ENCODE peak calls at places on chromosomes 6 and 20, in four cellular contexts. Y, O, Q and X are unnamed samples.
A peak's percentile ranks its signal among the peaks of the same experiment; 100 is the strongest.

GRCh38 chr6:139126255-139126654 is 8.6 kb upstream of the HECA start:
- DNase-seq in Q (no peak), O (no peak), Y (no peak), X (no peak)

GRCh38 chr6:35742842-35743241 is 6.0 kb downstream of the ARMC12 start:
- DNase-seq in Y (no peak), O (no peak), Q (no peak), X (no peak)

GRCh38 chr6:156174026-156174880 is 602.9 kb upstream of the ARID1B start:
- DNase-seq in Y (no peak), O (no peak), Q (no peak), X (no peak)

GRCh38 chr6:32175322-32175710 is 568 bp downstream of the AGPAT1 start:
- DNase-seq in O (no peak), Q (no peak), Y (no peak), X (no peak)

GRCh38 chr6:144055121-144055931 is 40.0 kb downstream of the SF3B5 start:
- DNase-seq in Q (no peak), Y (no peak), O (no peak), X (no peak)

GRCh38 chr6:141326426-141326825 is 806.3 kb upstream of the GJE1 start:
- DNase-seq in Y (peak; percentile 87), O (no peak), Q (peak; percentile 34), X (no peak)

GRCh38 chr6:67889682-67889995 is 745.4 kb upstream of the ADGRB3 start:
- DNase-seq in Q (no peak), Y (no peak), O (no peak), X (no peak)

GRCh38 chr6:1524040-1524480 is 85.7 kb upstream of the FOXC1 start:
- DNase-seq in Q (peak; percentile 32), O (peak; percentile 29), Y (peak; percentile 68), X (peak; percentile 58)

GRCh38 chr20:59214619-59215547 is 51.3 kb downstream of the ZNF831 start:
- DNase-seq in Y (no peak), Q (no peak), O (no peak), X (no peak)

GRCh38 chr20:20856956-20857355 is 144.5 kb upstream of the RALGAPA2 start:
- DNase-seq in Y (no peak), Q (no peak), O (no peak), X (no peak)

GRCh38 chr20:13170771-13171170 is 50.3 kb upstream of the ISM1 start:
- DNase-seq in Y (no peak), Q (no peak), O (no peak), X (no peak)

GRCh38 chr6:88211446-88211845 is 45.3 kb upstream of the CNR1 start:
- DNase-seq in Y (no peak), O (no peak), Q (no peak), X (no peak)

GRCh38 chr6:119327810-119328209 is 21.8 kb downstream of the MAN1A1 start:
- DNase-seq in Q (no peak), Y (no peak), O (no peak), X (no peak)

GRCh38 chr6:151544453-151544852 is 50.6 kb downstream of the CCDC170 start:
- DNase-seq in O (no peak), Q (no peak), Y (no peak), X (no peak)

GRCh38 chr6:141452354-141452686 is 680.4 kb upstream of the GJE1 start:
- DNase-seq in Y (peak; percentile 50), Q (no peak), O (no peak), X (no peak)

GRCh38 chr6:68634503-68635411 is at the start of gene ADGRB3:
- DNase-seq in Y (peak; percentile 46), Q (peak; percentile 9), O (peak; percentile 46), X (peak; percentile 76)

GRCh38 chr20:47973519-47974233 is 188.4 kb upstream of the SULF2 start:
- DNase-seq in Y (no peak), Q (no peak), O (no peak), X (no peak)

GRCh38 chr6:109008951-109009760 is 85.5 kb downstream of the SESN1 start:
- DNase-seq in Y (peak; percentile 89), Q (peak; percentile 30), O (peak; percentile 97), X (peak; percentile 97)

GRCh38 chr6:45486739-45487138 is 109.0 kb upstream of the SUPT3H start:
- DNase-seq in O (no peak), Y (no peak), Q (no peak), X (no peak)

GRCh38 chr6:139372326-139373153 is 1.9 kb downstream of the CITED2 start:
- DNase-seq in O (no peak), Q (no peak), Y (no peak), X (no peak)

GRCh38 chr6:118705799-118706481 is 54.5 kb upstream of the CEP85L start:
- DNase-seq in Q (no peak), O (no peak), Y (no peak), X (no peak)

GRCh38 chr20:2365091-2365490 is 15.6 kb upstream of the TGM6 start:
- DNase-seq in Y (no peak), O (no peak), Q (no peak), X (no peak)

DNA sequence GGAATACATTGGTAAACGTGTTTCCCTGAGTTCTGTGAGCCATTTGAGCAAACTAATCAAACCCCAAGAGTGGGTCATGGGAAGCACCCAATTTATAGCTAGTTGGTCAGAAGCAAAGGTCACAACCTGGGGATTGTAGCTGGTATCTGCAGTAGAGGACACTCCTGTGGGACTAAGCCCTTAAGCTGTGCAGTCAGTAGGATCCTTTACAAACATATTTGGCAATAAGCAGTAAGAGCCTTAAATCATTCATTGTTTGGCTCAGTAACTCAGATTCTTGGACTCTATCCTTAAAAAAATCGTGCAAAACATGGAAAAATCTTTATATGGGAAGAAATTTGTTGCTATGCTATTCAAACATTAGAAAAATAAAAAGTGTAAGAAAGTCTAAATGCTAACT is 29.9 kb downstream of the FRK start:
- DNase-seq in Y (no peak), Q (no peak), O (no peak), X (no peak)
- H3K27ac ChIP-seq in Y (no peak overlapping the region), Q (peak overlapping the region; percentile 47), O (no peak overlapping the region), X (no peak overlapping the region)

GRCh38 chr6:145733770-145734169 is 1.6 kb downstream of the EPM2A start:
- DNase-seq in Y (no peak), Q (no peak), O (no peak), X (no peak)
- H3K27ac ChIP-seq in Y (no peak overlapping the region), Q (peak overlapping the region; percentile 36), O (no peak overlapping the region), X (no peak overlapping the region)

DNA sequence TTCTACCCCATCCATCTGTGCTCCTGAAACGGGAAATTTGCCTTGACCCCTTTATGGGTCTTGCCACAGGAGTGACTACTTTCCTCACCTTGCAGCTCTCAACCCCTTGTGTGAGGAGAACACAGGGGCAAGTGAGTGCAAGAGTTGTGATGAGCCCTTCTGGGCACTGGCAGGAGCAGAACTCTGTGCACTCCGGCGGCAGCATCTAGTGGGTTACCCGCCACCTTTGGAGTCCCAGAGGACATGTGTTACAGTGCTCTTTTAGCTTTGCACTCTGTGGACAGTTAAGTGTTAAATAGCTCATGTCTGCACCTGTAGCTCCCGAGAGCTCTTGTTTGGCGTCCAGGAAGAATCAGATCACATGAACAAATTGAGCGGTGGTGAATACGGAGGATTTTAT is 940.2 kb downstream of the GRIK2 start:
- DNase-seq in Q (no peak), O (no peak), Y (no peak), X (no peak)
- H3K27ac ChIP-seq in Q (no peak overlapping the region), O (no peak overlapping the region), Y (no peak overlapping the region), X (no peak overlapping the region)

GRCh38 chr6:48151142-48151541 is 40.1 kb upstream of the PTCHD4 start:
- DNase-seq in Q (no peak), O (no peak), Y (no peak), X (no peak)

GRCh38 chr6:48147101-48147500 is 36.1 kb upstream of the PTCHD4 start:
- DNase-seq in O (no peak), Q (no peak), Y (no peak), X (no peak)

GRCh38 chr6:48150701-48151100 is 39.7 kb upstream of the PTCHD4 start:
- DNase-seq in Q (no peak), O (no peak), Y (no peak), X (no peak)
- H3K27ac ChIP-seq in Q (no peak overlapping the region), O (no peak overlapping the region), Y (no peak overlapping the region), X (no peak overlapping the region)

DNA sequence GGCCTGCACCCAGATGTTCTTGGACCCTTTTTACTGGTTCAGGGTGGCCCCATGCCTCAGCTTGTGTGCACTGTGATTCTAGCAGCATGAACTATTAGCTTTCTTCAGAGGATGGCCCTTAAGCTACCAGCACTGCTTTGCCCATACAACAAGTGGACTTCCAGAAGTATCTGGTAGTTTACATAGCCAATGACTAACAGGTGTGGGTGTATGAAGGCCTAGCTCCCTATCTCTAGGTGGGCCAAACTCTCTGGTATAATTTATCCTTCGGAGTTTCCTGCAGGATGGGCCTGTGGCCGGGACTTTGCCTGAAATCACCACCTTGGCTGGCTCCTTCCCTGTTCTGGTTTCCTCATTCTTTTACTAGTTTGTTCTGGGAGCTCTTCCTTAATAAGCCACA is 26.1 kb upstream of the JAG1 start:
- DNase-seq in Q (no peak), O (no peak), Y (no peak), X (no peak)
- H3K27ac ChIP-seq in Q (peak overlapping the region; percentile 31), O (peak overlapping the region; percentile 74), Y (no peak overlapping the region), X (no peak overlapping the region)

DNA sequence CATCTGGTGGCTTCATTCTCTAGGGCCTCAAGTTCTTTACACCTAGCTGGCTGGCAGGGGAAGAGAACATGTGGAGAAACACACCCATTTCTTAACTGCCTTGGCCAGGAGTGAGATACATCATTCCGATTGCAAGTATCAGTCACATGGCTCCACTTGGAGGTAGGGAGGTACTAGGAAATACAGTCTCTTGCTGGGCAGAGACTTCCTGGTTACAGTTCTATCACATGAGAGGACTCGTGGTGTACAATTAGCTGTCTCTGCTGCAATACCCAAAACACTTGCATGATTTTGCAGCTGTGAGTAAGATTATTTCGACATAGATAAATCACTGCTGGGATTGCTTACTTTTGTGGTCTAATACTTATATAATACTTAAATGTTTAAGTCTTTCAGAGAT is 51.1 kb downstream of the GTF2H5 start:
- DNase-seq in O (no peak), Q (no peak), Y (no peak), X (no peak)
- H3K27ac ChIP-seq in O (no peak overlapping the region), Q (peak overlapping the region; percentile 76), Y (no peak overlapping the region), X (no peak overlapping the region)

DNA sequence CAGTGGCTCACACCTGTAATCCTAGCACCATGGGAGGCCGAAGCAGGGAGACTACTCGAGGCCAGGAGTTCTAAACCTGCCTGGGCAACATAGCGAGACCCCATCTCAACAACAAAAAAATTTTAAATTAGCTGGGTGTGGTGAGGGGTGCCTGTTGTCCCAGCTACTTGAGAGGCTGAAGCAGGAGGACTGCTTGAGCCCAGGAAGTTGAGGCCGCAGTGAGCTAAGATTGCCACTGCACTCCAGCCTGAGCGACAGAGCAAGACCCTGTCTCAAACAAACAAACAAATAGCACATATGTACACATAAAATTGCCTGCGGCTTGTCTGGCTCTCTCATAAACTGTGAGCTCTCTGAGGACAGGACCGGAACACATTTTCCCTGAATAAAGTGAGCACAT is 106.3 kb downstream of the BANF2 start:
- DNase-seq in Y (no peak), Q (no peak), O (no peak), X (no peak)
- H3K27ac ChIP-seq in Y (no peak overlapping the region), Q (no peak overlapping the region), O (peak overlapping the region; percentile 55), X (peak overlapping the region; percentile 82)

GRCh38 chr6:16205377-16206144 is 32.8 kb upstream of the GMPR start:
- DNase-seq in O (no peak), Q (no peak), Y (peak; percentile 65), X (no peak)
- H3K27ac ChIP-seq in O (no peak overlapping the region), Q (no peak overlapping the region), Y (peak overlapping the region; percentile 44), X (no peak overlapping the region)

GRCh38 chr6:3664641-3665041 is 86.9 kb downstream of the PXDC1 start:
- DNase-seq in O (no peak), Q (no peak), Y (no peak), X (peak; percentile 73)
- H3K27ac ChIP-seq in O (no peak overlapping the region), Q (no peak overlapping the region), Y (no peak overlapping the region), X (peak overlapping the region; percentile 86)